ENCODE peak calls at places on chromosomes 2 and 18, in four cellular contexts. O is bronchial epithelial cell, P is mucosa of descending colon, X is IMR-90. E is an unnamed sample.

GRCh38 chr2:154709215-154709614 is 10.7 kb downstream of the KCNJ3 start:
- DNase-seq in O (no peak), P (no peak), X (no peak), E (no peak)

GRCh38 chr2:119049968-119050657 is 108.1 kb downstream of the MARCO start:
- DNase-seq in O (no peak), P (no peak), X (no peak), E (peak)

GRCh38 chr18:72866901-72867701 is 686 bp downstream of the NETO1 start:
- DNase-seq in O (no peak), P (no peak), X (no peak), E (peak)

GRCh38 chr2:106869512-106870276 is 16.3 kb downstream of the ST6GAL2 start:
- DNase-seq in O (no peak), P (no peak), X (no peak), E (no peak)

GRCh38 chr2:25286025-25286400 is 55.7 kb downstream of the DNMT3A start:
- DNase-seq in O (no peak), P (peak), X (no peak), E (no peak)

GRCh38 chr2:118059919-118060478 is 28.3 kb upstream of the INSIG2 start:
- DNase-seq in O (no peak), P (no peak), X (peak), E (no peak)

GRCh38 chr2:10931710-10932255 is 20.0 kb downstream of the KCNF1 start:
- DNase-seq in O (peak), P (no peak), X (peak), E (no peak)

GRCh38 chr2:159574246-159574645 is 42.1 kb downstream of the BAZ2B start:
- DNase-seq in O (peak), P (no peak), X (peak), E (no peak)

GRCh38 chr2:170679607-170680079 is 35.5 kb upstream of the SP5 start:
- DNase-seq in O (peak), P (no peak), X (no peak), E (no peak)

GRCh38 chr18:65761636-65762310 is 11.0 kb downstream of the CDH7 start:
- DNase-seq in O (no peak), P (no peak), X (no peak), E (no peak)

GRCh38 chr2:29108225-29108624 is 7.0 kb upstream of the CLIP4 start:
- DNase-seq in O (peak), P (no peak), X (peak), E (no peak)

GRCh38 chr2:11697103-11697871 is 27.3 kb upstream of the NTSR2 start:
- DNase-seq in O (peak), P (peak), X (peak), E (peak)

GRCh38 chr2:15160201-15160600 is 400.9 kb downstream of the NBAS start:
- DNase-seq in O (no peak), P (no peak), X (no peak), E (no peak)

DNA sequence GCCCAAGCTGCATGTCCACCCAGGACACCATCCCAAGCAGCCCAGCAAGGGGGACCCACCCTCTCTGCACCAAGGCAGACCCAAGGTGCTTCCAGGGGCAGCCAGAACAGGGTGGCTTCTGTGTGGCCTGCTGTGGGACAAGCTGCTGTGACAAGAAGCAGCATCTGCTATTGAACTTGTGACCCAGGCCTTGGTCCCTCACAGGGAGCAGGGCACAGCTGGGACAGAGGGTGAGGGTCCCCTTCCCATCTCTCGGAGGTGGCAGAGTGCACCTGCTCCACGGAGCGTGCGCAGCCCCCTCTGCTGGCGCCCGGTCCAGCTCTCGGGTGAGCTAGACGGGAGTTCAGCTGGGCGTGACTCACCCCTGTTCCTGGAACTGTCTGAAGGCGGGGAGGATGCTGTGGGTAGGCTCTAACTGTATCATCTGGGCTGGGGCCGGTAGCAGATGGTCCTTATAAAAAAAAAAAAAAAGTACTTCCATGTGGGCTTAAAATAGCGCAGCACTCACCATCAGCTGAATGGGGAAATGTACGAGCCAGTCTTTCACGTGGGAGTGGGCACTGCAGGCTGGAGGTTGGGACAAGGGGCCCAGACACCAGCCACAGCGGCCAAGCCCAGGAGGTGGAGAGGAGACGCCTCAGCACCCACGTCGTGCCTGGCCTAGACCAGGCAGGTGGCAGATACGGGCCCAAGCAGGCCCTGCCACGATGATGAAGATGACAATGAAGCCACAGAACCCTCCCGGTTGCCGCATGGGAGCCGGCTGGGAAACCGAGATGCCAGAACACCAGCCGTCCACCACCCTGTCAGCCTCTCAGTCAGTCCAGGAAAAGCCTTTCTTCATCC is 136.8 kb upstream of the ID2 start:
- DNase-seq in O (no peak), P (peak), X (peak), E (peak)
- TF ChIP-seq CTCF in O (no peak), P (no peak), X (peak), E (no peak)

GRCh38 chr2:39059366-39059952 is 61.4 kb downstream of the SOS1 start:
- DNase-seq in O (peak), P (no peak), X (peak), E (no peak)
- TF ChIP-seq CTCF in O (no peak), P (peak), X (peak), E (peak)

DNA sequence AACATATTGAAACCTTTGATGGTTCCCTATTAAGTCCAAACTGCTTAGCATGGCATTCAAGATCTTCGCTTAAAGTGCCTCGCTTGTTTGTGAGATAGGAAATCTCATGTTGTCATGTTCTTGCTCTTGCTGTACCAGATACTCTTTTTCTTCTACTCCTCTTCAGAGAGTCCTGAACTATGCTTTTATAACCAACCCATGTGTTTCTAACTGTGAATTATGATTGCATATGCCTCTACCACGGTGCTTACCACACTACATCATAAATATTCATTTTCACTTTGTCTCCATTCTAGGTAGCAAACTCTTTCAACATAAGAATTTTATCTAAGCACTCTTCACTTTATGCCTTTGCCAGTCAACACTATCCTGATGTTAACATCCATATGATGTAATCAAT is 23.6 kb downstream of the STAT4 start:
- DNase-seq in O (no peak), P (no peak), X (no peak), E (no peak)
- TF ChIP-seq CTCF in O (no peak), P (no peak), X (no peak), E (no peak)

GRCh38 chr18:11040823-11041712 is 108.3 kb downstream of the PIEZO2 start:
- DNase-seq in O (peak), P (no peak), X (peak), E (peak)
- TF ChIP-seq CTCF in O (peak), P (no peak), X (peak), E (peak)

DNA sequence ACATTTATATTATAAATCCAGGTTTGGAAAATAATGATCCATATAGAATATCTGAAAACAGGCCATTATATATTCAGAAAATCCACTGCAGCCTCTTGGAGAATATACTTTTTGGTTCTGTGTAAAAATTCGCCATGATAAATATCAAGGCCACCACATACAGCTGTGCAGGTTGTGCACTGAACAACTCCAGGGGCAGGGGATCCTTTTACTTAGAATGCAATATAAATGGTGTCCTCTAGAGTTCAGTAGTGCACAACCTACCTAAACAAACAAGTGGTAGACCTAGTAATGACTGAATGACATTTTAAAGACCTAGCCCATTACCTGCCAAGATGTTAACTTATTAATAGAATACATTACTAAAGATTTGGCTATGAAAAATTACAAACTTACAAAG is 22.4 kb downstream of the MOGAT1 start:
- DNase-seq in O (peak), P (no peak), X (no peak), E (no peak)
- TF ChIP-seq CTCF in O (peak), P (no peak), X (peak), E (no peak)

GRCh38 chr2:222318026-222318711 is 19.4 kb upstream of the PAX3 start:
- DNase-seq in O (peak), P (peak), X (peak), E (peak)
- TF ChIP-seq CTCF in O (peak), P (no peak), X (peak), E (no peak)

GRCh38 chr2:45734952-45735351 is 83.5 kb downstream of the PRKCE start:
- DNase-seq in O (no peak), P (no peak), X (no peak), E (no peak)
- TF ChIP-seq CTCF in O (no peak), P (no peak), X (no peak), E (no peak)

DNA sequence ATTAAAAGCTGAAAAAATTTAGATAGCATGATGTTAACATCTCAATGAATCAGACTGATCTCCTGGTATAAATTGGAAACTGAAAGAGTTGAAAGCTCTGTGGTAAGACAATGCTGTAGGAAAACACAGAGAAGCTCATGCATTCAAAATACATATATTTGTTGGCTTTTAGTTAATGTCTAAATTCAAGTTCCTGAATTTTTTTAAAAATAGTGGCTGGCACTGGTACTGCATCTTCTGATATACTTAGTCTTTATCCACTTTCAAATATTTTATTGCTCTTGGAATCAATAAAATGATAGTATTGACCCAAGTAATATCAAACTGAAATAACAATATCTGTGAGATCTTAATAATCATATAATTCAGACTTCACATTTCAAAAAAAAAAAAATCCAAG is 151.4 kb upstream of the FIGN start:
- DNase-seq in O (peak), P (no peak), X (no peak), E (no peak)
- TF ChIP-seq CTCF in O (no peak), P (no peak), X (peak), E (peak)

DNA sequence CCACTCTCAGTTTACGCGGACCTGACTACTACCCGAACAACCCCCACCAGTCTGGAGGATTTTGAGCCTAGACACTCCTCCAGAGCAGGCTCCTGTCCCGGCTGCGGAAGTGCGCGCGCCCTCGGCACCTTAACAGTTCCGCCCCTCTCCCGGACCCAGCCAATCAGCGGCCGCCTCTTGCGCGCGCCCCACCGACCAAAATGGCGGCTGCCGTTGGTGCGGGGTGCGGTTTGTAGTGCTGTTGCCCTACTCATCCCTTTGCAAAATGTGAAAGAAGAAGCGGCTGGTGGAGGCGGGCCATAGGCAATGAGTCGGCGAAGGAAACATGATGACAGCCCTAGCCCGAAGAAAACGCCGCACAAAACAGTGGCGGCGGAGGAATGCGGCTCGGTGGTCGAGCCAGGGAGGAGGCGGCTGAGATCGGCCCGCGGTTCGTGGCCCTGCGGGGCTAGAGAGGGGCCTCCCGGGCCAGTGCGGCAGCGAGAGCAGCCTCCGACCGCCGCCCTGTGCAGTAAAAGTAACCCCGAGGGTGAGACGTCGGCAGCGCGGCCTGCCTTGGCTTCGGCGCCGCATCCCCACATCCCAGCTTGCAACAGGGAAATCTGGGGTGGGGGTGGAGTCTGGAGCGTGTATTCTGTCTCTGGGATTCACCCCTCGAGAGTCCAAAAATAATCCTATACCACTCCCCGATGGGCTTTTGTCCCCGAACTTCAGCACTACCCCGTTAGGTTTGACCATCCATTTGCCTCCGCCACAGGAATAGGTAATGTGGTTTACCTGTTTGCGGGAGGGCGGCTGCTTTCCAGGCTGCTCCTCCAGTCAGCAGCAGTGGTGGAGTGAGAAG is at the start of gene ETAA1:
- DNase-seq in O (peak), P (peak), X (peak), E (peak)
- TF ChIP-seq CTCF in O (no peak), P (no peak), X (no peak), E (no peak)

GRCh38 chr18:905948-906415 is 1.3 kb downstream of the ADCYAP1 start:
- DNase-seq in O (no peak), P (no peak), X (no peak), E (peak)

GRCh38 chr18:903703-904102 is 968 bp upstream of the ADCYAP1 start:
- DNase-seq in O (peak), P (no peak), X (peak), E (peak)

GRCh38 chr18:902179-902718 is 2.4 kb upstream of the ADCYAP1 start:
- DNase-seq in O (no peak), P (no peak), X (no peak), E (no peak)

GRCh38 chr18:905307-905947 is 756 bp downstream of the ADCYAP1 start:
- DNase-seq in O (no peak), P (no peak), X (no peak), E (peak)

DNA sequence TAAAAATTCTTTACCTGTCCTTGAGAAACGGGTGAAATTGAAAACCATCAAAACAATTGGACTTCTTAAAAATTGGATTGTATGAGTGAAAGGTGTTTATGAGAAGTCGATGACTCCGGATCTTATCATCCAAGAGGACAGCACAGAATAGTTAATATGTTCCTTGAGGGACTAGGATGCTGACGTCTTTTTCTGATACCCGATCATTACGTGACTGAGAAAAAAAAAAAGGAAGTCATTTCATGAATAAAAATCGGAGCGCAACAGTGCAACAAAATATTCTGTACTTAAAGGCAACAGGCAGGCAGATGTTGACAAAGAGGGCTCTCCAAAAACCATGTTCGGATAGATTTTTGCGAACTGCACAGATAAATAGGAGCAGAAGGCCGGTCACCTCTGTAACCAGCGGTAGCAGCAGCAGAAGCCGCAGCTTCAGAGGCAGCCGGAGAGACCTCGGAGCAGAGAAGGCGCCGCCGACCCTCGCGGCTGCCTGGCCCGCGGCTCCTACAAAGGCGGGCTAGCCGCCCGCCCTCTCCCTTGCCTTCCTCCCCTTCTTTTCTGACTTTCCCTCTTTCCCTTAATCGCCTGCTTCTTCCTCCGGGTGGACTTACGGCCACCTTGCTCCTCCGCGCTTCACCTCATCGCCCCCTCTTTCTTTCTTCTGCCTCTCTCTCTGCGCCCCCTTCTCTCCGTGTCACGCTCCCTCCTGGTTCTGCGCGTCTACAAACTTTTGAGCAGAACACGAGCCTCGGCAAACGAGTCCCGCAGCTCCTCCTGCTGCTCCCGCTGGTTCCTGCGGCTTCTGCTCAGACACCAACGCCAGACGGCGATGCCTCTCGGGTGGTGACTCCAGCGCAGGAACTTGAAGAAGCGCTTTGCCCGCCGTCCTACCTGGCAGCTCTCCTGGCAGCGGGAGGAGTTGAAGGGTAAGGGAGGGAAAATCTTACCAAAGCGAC is at the start of gene ADCYAP1:
- DNase-seq in O (no peak), P (no peak), X (no peak), E (peak)
- TF ChIP-seq CTCF in O (no peak), P (no peak), X (no peak), E (no peak)